ENCODE peak calls at places on chromosomes 7 and 10, in seven cellular contexts. One of them, this sample, is unnamed.

GRCh38 chr10:44862006-44862751 is 49.0 kb upstream of the TMEM72 start:
- DNase-seq in mucosa of descending colon: no peak
- DNase-seq in RWPE1: no peak
- DNase-seq in adrenal gland: no peak
- DNase-seq in HepG2: no peak
- DNase-seq in tibial artery: no peak
- DNase-seq in transverse colon: no peak
- DNase-seq in this sample: no peak

GRCh38 chr10:93420091-93420490 is 62.0 kb downstream of the MYOF start:
- DNase-seq in mucosa of descending colon: no peak
- DNase-seq in RWPE1: no peak
- DNase-seq in adrenal gland: no peak
- DNase-seq in HepG2: no peak
- DNase-seq in tibial artery: no peak
- DNase-seq in transverse colon: no peak
- DNase-seq in this sample: no peak

GRCh38 chr10:132304756-132305509 is 2.8 kb downstream of the STK32C start:
- DNase-seq in mucosa of descending colon: peak
- DNase-seq in RWPE1: no peak
- DNase-seq in adrenal gland: no peak
- DNase-seq in HepG2: no peak
- DNase-seq in tibial artery: no peak
- DNase-seq in transverse colon: no peak
- DNase-seq in this sample: no peak

GRCh38 chr7:35613150-35613549 is 81.8 kb downstream of the HERPUD2 start:
- DNase-seq in mucosa of descending colon: no peak
- DNase-seq in RWPE1: no peak
- DNase-seq in adrenal gland: no peak
- DNase-seq in HepG2: no peak
- DNase-seq in tibial artery: no peak
- DNase-seq in transverse colon: no peak
- DNase-seq in this sample: no peak

GRCh38 chr7:12987238-12987637 is 299.8 kb downstream of the ARL4A start:
- DNase-seq in mucosa of descending colon: no peak
- DNase-seq in RWPE1: no peak
- DNase-seq in adrenal gland: no peak
- DNase-seq in HepG2: no peak
- DNase-seq in tibial artery: no peak
- DNase-seq in transverse colon: no peak
- DNase-seq in this sample: no peak

GRCh38 chr10:90992462-90992861 is 71.6 kb upstream of the ANKRD1 start:
- DNase-seq in mucosa of descending colon: no peak
- DNase-seq in RWPE1: no peak
- DNase-seq in adrenal gland: no peak
- DNase-seq in HepG2: no peak
- DNase-seq in tibial artery: no peak
- DNase-seq in transverse colon: no peak
- DNase-seq in this sample: no peak

GRCh38 chr10:83476211-83476610 is 663.1 kb upstream of the GHITM start:
- DNase-seq in mucosa of descending colon: no peak
- DNase-seq in RWPE1: no peak
- DNase-seq in adrenal gland: no peak
- DNase-seq in HepG2: no peak
- DNase-seq in tibial artery: no peak
- DNase-seq in transverse colon: no peak
- DNase-seq in this sample: no peak

GRCh38 chr10:621500-621899 is 68.0 kb downstream of the DIP2C start:
- DNase-seq in mucosa of descending colon: peak
- DNase-seq in RWPE1: no peak
- DNase-seq in adrenal gland: no peak
- DNase-seq in HepG2: no peak
- DNase-seq in tibial artery: no peak
- DNase-seq in transverse colon: no peak
- DNase-seq in this sample: no peak

GRCh38 chr10:89798092-89798491 is 96.7 kb downstream of the KIF20B start:
- DNase-seq in mucosa of descending colon: no peak
- DNase-seq in RWPE1: no peak
- DNase-seq in adrenal gland: no peak
- DNase-seq in HepG2: no peak
- DNase-seq in tibial artery: no peak
- DNase-seq in transverse colon: no peak
- DNase-seq in this sample: no peak

GRCh38 chr7:78487464-78487863 is 688.9 kb downstream of the PHTF2 start:
- DNase-seq in mucosa of descending colon: no peak
- DNase-seq in RWPE1: no peak
- DNase-seq in adrenal gland: no peak
- DNase-seq in HepG2: peak
- DNase-seq in tibial artery: no peak
- DNase-seq in transverse colon: no peak
- DNase-seq in this sample: no peak

GRCh38 chr7:128030999-128031681 is at the start of gene LRRC4:
- DNase-seq in mucosa of descending colon: peak
- DNase-seq in RWPE1: peak
- DNase-seq in adrenal gland: peak
- DNase-seq in HepG2: no peak
- DNase-seq in tibial artery: no peak
- DNase-seq in transverse colon: peak
- DNase-seq in this sample: no peak

GRCh38 chr10:71076473-71077142 is 135.8 kb upstream of the UNC5B start:
- DNase-seq in mucosa of descending colon: no peak
- DNase-seq in RWPE1: no peak
- DNase-seq in adrenal gland: no peak
- DNase-seq in HepG2: no peak
- DNase-seq in tibial artery: peak
- DNase-seq in transverse colon: peak
- DNase-seq in this sample: peak

GRCh38 chr10:78137147-78137546 is 103.5 kb downstream of the RPS24 start:
- DNase-seq in mucosa of descending colon: no peak
- DNase-seq in RWPE1: no peak
- DNase-seq in adrenal gland: no peak
- DNase-seq in HepG2: no peak
- DNase-seq in tibial artery: no peak
- DNase-seq in transverse colon: no peak
- DNase-seq in this sample: no peak

GRCh38 chr10:129035052-129035805 is 431.8 kb upstream of the MGMT start:
- DNase-seq in mucosa of descending colon: peak
- DNase-seq in RWPE1: no peak
- DNase-seq in adrenal gland: no peak
- DNase-seq in HepG2: no peak
- DNase-seq in tibial artery: no peak
- DNase-seq in transverse colon: peak
- DNase-seq in this sample: no peak

GRCh38 chr10:26485150-26485941 is 47.2 kb downstream of the APBB1IP start:
- DNase-seq in mucosa of descending colon: no peak
- DNase-seq in RWPE1: no peak
- DNase-seq in adrenal gland: no peak
- DNase-seq in HepG2: no peak
- DNase-seq in tibial artery: no peak
- DNase-seq in transverse colon: no peak
- DNase-seq in this sample: no peak

GRCh38 chr7:539731-540411 is 20.2 kb upstream of the PDGFA start:
- DNase-seq in mucosa of descending colon: peak
- DNase-seq in RWPE1: peak
- DNase-seq in adrenal gland: no peak
- DNase-seq in HepG2: peak
- DNase-seq in tibial artery: no peak
- DNase-seq in transverse colon: peak
- DNase-seq in this sample: peak

GRCh38 chr7:23981314-23981713 is 271.3 kb downstream of the STK31 start:
- DNase-seq in mucosa of descending colon: no peak
- DNase-seq in RWPE1: no peak
- DNase-seq in adrenal gland: no peak
- DNase-seq in HepG2: no peak
- DNase-seq in tibial artery: no peak
- DNase-seq in transverse colon: no peak
- DNase-seq in this sample: no peak

GRCh38 chr10:11170993-11171416 is 153.3 kb downstream of the CELF2 start:
- DNase-seq in mucosa of descending colon: no peak
- DNase-seq in RWPE1: no peak
- DNase-seq in adrenal gland: no peak
- DNase-seq in HepG2: no peak
- DNase-seq in tibial artery: no peak
- DNase-seq in transverse colon: no peak
- DNase-seq in this sample: no peak

GRCh38 chr7:94375167-94375566 is 19.5 kb upstream of the COL1A2 start:
- DNase-seq in mucosa of descending colon: no peak
- DNase-seq in RWPE1: no peak
- DNase-seq in adrenal gland: no peak
- DNase-seq in HepG2: no peak
- DNase-seq in tibial artery: peak
- DNase-seq in transverse colon: peak
- DNase-seq in this sample: no peak

GRCh38 chr10:13613519-13613918 is 26.8 kb downstream of the PRPF18 start:
- DNase-seq in mucosa of descending colon: no peak
- DNase-seq in RWPE1: peak
- DNase-seq in adrenal gland: no peak
- DNase-seq in HepG2: no peak
- DNase-seq in tibial artery: no peak
- DNase-seq in transverse colon: no peak
- DNase-seq in this sample: no peak

GRCh38 chr10:99366666-99367065 is 37.5 kb downstream of the CNNM1 start:
- DNase-seq in mucosa of descending colon: no peak
- DNase-seq in RWPE1: no peak
- DNase-seq in adrenal gland: no peak
- DNase-seq in HepG2: no peak
- DNase-seq in tibial artery: no peak
- DNase-seq in transverse colon: no peak
- DNase-seq in this sample: no peak

GRCh38 chr10:77479586-77479985 is 158.0 kb downstream of the KCNMA1 start:
- DNase-seq in mucosa of descending colon: peak
- DNase-seq in RWPE1: no peak
- DNase-seq in adrenal gland: no peak
- DNase-seq in HepG2: no peak
- DNase-seq in tibial artery: no peak
- DNase-seq in transverse colon: no peak
- DNase-seq in this sample: no peak

GRCh38 chr10:42955493-42955889 is 121.4 kb upstream of the RET start:
- DNase-seq in mucosa of descending colon: peak
- DNase-seq in RWPE1: no peak
- DNase-seq in adrenal gland: peak
- DNase-seq in HepG2: no peak
- DNase-seq in tibial artery: no peak
- DNase-seq in transverse colon: no peak
- DNase-seq in this sample: peak

DNA sequence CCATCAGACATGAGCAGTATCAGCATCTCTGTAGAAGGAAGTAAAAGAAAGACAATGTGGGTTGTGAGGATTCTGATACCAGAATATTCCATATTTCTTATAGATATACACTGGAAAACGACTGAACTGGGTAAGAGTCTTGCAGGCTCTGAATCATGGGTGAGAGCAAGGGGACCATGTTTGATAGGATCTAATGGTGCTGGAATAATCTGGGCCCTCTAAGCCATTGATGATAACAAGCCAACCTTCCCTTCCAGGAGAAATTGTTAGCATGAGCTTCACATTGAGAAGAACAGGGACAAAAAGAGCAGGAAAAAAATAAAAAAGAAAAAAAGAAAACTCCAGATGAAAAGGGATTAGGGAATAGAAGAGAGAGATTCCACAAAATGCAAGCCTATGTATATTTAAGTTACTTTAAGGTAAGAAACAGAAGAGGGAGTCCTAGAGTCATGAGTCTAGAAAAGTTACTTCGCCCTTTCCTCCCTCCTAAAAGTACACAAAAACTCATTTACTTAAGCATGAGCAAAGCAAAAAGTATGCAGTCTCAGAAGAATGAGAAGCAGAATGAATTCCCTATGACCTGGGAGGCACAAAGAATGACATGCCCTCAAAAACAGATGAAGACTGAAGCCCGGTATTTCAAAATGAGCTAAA is 181.9 kb downstream of the TMEM26 start:
- DNase-seq in mucosa of descending colon: no peak
- DNase-seq in RWPE1: peak
- DNase-seq in adrenal gland: no peak
- DNase-seq in HepG2: peak
- DNase-seq in tibial artery: no peak
- DNase-seq in transverse colon: no peak
- DNase-seq in this sample: no peak
- TF ChIP-seq CTCF in mucosa of descending colon: no peak
- TF ChIP-seq CTCF in RWPE1: no peak
- TF ChIP-seq CTCF in adrenal gland: no peak
- TF ChIP-seq CTCF in HepG2: no peak
- TF ChIP-seq CTCF in tibial artery: no peak
- TF ChIP-seq CTCF in transverse colon: no peak
- TF ChIP-seq CTCF in this sample: no peak

GRCh38 chr10:18381679-18382078 is 241.5 kb downstream of the CACNB2 start:
- DNase-seq in mucosa of descending colon: no peak
- DNase-seq in RWPE1: no peak
- DNase-seq in adrenal gland: no peak
- DNase-seq in HepG2: no peak
- DNase-seq in tibial artery: no peak
- DNase-seq in transverse colon: no peak
- DNase-seq in this sample: no peak
- TF ChIP-seq CTCF in mucosa of descending colon: no peak
- TF ChIP-seq CTCF in RWPE1: no peak
- TF ChIP-seq CTCF in adrenal gland: no peak
- TF ChIP-seq CTCF in HepG2: no peak
- TF ChIP-seq CTCF in tibial artery: no peak
- TF ChIP-seq CTCF in transverse colon: no peak
- TF ChIP-seq CTCF in this sample: no peak

GRCh38 chr10:69400936-69401335 is 15.8 kb downstream of the TACR2 start:
- DNase-seq in mucosa of descending colon: no peak
- DNase-seq in RWPE1: no peak
- DNase-seq in adrenal gland: no peak
- DNase-seq in HepG2: no peak
- DNase-seq in tibial artery: no peak
- DNase-seq in transverse colon: no peak
- DNase-seq in this sample: no peak
- TF ChIP-seq CTCF in mucosa of descending colon: no peak
- TF ChIP-seq CTCF in RWPE1: no peak
- TF ChIP-seq CTCF in adrenal gland: no peak
- TF ChIP-seq CTCF in HepG2: no peak
- TF ChIP-seq CTCF in tibial artery: no peak
- TF ChIP-seq CTCF in transverse colon: no peak
- TF ChIP-seq CTCF in this sample: no peak

DNA sequence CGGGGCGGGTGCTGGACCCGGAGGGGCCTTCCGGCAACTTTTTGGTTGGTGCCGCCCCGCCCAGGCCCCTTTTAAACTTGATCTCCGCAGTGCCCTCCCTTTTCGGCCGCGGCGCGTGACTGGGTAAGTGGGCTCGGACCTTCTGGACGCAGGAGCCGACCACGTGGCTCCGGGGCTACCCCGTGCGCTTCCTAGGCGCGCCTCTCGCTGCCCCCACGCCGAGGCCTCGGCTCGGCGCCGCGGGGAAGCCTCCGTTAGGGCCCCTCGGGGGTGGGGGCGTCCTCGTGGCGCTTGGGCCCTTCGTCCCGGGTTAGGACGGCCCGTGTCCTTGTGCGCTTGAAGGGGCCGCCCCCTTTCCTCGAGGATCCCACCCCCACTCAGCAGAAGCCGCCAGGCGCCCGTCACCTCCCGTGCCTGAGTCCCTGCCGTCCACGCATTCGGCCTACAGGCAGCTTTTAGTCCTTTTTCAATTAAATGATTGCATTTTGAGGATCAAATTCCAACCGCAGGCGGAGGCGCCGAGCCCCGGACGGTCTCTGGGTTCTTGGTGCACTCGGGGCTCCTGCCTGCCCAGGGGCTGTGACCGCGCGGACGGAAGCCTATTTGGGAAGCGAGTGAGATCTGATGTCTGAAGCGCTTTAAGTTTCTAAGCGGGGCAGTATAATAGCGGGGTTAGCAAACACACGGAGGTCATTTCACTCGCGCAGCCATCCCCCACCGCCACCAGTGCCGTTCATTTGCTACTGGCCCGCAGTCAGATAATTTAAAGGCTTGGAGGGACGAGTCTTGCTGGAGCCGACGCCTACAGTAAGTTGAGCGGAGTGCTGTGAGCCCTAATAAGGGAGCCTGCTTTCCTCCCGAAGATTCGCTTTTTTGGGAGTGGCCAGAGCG is 31.8 kb upstream of the TOMM7 start:
- DNase-seq in mucosa of descending colon: peak
- DNase-seq in RWPE1: peak
- DNase-seq in adrenal gland: peak
- DNase-seq in HepG2: peak
- DNase-seq in tibial artery: peak
- DNase-seq in transverse colon: peak
- DNase-seq in this sample: peak
- TF ChIP-seq CTCF in mucosa of descending colon: peak
- TF ChIP-seq CTCF in RWPE1: peak
- TF ChIP-seq CTCF in adrenal gland: peak
- TF ChIP-seq CTCF in HepG2: peak
- TF ChIP-seq CTCF in tibial artery: no peak
- TF ChIP-seq CTCF in transverse colon: no peak
- TF ChIP-seq CTCF in this sample: peak

This sample was measured in mesothelial cell of epicardium.